ENCODE peak calls at places on chromosomes 1 and 21, in four cellular contexts. R is endodermal cell, Y is colonic mucosa, K is heart right ventricle. W is an unnamed sample.
A peak's percentile ranks its signal among the peaks of the same experiment; 100 is the strongest.

GRCh38 chr1:51729824-51730284 is 113.0 kb downstream of the OSBPL9 start:
- DNase-seq in R (no peak), Y (no peak), K (no peak), W (no peak)

GRCh38 chr1:151871284-151872030 is 17.9 kb upstream of the THEM5 start:
- DNase-seq in R (no peak), Y (no peak), K (no peak), W (no peak)

GRCh38 chr1:36594041-36594440 is 111.3 kb upstream of the CSF3R start:
- DNase-seq in R (no peak), Y (no peak), K (no peak), W (no peak)

GRCh38 chr21:39182484-39183271 is 573 bp downstream of the PSMG1 start:
- DNase-seq in R (no peak), Y (peak; percentile 45), K (peak; percentile 23), W (no peak)

GRCh38 chr21:34632498-34632897 is 17.6 kb upstream of the RCAN1 start:
- DNase-seq in R (no peak), Y (no peak), K (no peak), W (no peak)

GRCh38 chr21:34075099-34075425 is 1.7 kb downstream of the MRPS6 start:
- DNase-seq in R (no peak), Y (no peak), K (no peak), W (no peak)

GRCh38 chr1:69976896-69977295 is 228.5 kb downstream of the LRRC40 start:
- DNase-seq in R (no peak), Y (no peak), K (peak; percentile 7), W (no peak)

GRCh38 chr1:14476170-14476955 is 122.1 kb upstream of the KAZN start:
- DNase-seq in R (no peak), Y (no peak), K (no peak), W (no peak)

GRCh38 chr1:206709772-206710456 is 25.2 kb downstream of the MAPKAPK2 start:
- DNase-seq in R (no peak), Y (no peak), K (no peak), W (no peak)

GRCh38 chr1:222821239-222821638 is 6.4 kb downstream of the DISP1 start:
- DNase-seq in R (no peak), Y (no peak), K (no peak), W (no peak)

GRCh38 chr1:45478129-45478802 is 12.7 kb downstream of the TESK2 start:
- DNase-seq in R (no peak), Y (no peak), K (no peak), W (no peak)

GRCh38 chr1:202632241-202632640 is 78.0 kb downstream of the SYT2 start:
- DNase-seq in R (no peak), Y (no peak), K (no peak), W (no peak)

GRCh38 chr21:45590246-45590725 is 48.0 kb upstream of the SLC19A1 start:
- DNase-seq in R (peak; percentile 91), Y (peak; percentile 71), K (peak; percentile 51), W (peak; percentile 99)

GRCh38 chr1:108703939-108704338 is 8.8 kb upstream of the FNDC7 start:
- DNase-seq in R (no peak), Y (no peak), K (no peak), W (no peak)

GRCh38 chr1:173779946-173780345 is 44.5 kb upstream of the DARS2 start:
- DNase-seq in R (no peak), Y (no peak), K (no peak), W (no peak)

GRCh38 chr1:29712275-29712633 is 475.9 kb downstream of the PTPRU start:
- DNase-seq in R (no peak), Y (no peak), K (no peak), W (no peak)

GRCh38 chr1:223670458-223671159 is 5.1 kb upstream of the CAPN8 start:
- DNase-seq in R (peak; percentile 85), Y (peak; percentile 57), K (no peak), W (peak; percentile 84)

GRCh38 chr1:241323510-241323909 is 33.5 kb downstream of the RGS7 start:
- DNase-seq in R (peak; percentile 91), Y (peak; percentile 30), K (no peak), W (peak; percentile 52)

GRCh38 chr1:154594811-154595210 is 13.2 kb downstream of the ADAR start:
- DNase-seq in R (no peak), Y (no peak), K (no peak), W (no peak)

GRCh38 chr1:210260087-210260486 is 27.5 kb downstream of the SERTAD4 start:
- DNase-seq in R (no peak), Y (no peak), K (no peak), W (no peak)

GRCh38 chr1:199290186-199290585 is 651.3 kb downstream of the PTPRC start:
- DNase-seq in R (no peak), Y (no peak), K (no peak), W (no peak)

GRCh38 chr1:176643536-176643935 is 180.6 kb downstream of the PAPPA2 start:
- DNase-seq in R (no peak), Y (no peak), K (no peak), W (no peak)

GRCh38 chr1:205772607-205773032 is 2.7 kb downstream of the RAB29 start:
- DNase-seq in R (no peak), Y (no peak), K (no peak), W (no peak)

GRCh38 chr1:171344473-171344820 is 30.5 kb downstream of the FMO4 start:
- DNase-seq in R (no peak), Y (no peak), K (no peak), W (no peak)

GRCh38 chr1:231311696-231312095 is 26.0 kb downstream of the EXOC8 start:
- DNase-seq in R (peak; percentile 10), Y (no peak), K (no peak), W (no peak)

GRCh38 chr21:17045214-17045835 is 467.5 kb upstream of the CXADR start:
- DNase-seq in R (no peak), Y (no peak), K (no peak), W (peak; percentile 24)

GRCh38 chr1:9340864-9341263 is 48.2 kb downstream of the SPSB1 start:
- DNase-seq in R (no peak), Y (no peak), K (no peak), W (no peak)

GRCh38 chr1:81679972-81680371 is 120.8 kb upstream of the ADGRL2 start:
- DNase-seq in R (peak; percentile 44), Y (no peak), K (no peak), W (no peak)

GRCh38 chr1:211548321-211549091 is 30.5 kb downstream of the SLC30A1 start:
- DNase-seq in R (peak; percentile 84), Y (peak; percentile 41), K (no peak), W (no peak)

GRCh38 chr1:84433253-84434080 is 35.2 kb downstream of the DNASE2B start:
- DNase-seq in R (peak; percentile 77), Y (peak; percentile 81), K (peak; percentile 53), W (peak; percentile 46)

GRCh38 chr1:5637171-5637570 is 355.1 kb downstream of the NPHP4 start:
- DNase-seq in R (peak; percentile 68), Y (peak; percentile 46), K (no peak), W (no peak)

GRCh38 chr1:215517441-215517891 is 49.6 kb upstream of the KCTD3 start:
- DNase-seq in R (peak; percentile 73), Y (no peak), K (no peak), W (peak; percentile 2)

GRCh38 chr1:115302390-115302961 is 35.6 kb downstream of the NGF start:
- DNase-seq in R (peak; percentile 51), Y (no peak), K (no peak), W (no peak)

GRCh38 chr1:226987623-226988336 is 47.7 kb downstream of the COQ8A start:
- DNase-seq in R (no peak), Y (peak; percentile 25), K (no peak), W (peak; percentile 35)

GRCh38 chr1:224175615-224176014 is 7.4 kb upstream of the DEGS1 start:
- DNase-seq in R (peak; percentile 84), Y (no peak), K (peak; percentile 21), W (peak; percentile 77)

GRCh38 chr1:205774277-205775014 is 836 bp downstream of the RAB29 start:
- DNase-seq in R (peak; percentile 84), Y (peak; percentile 23), K (no peak), W (peak; percentile 79)

GRCh38 chr1:32933742-32934322 is 30.8 kb downstream of the RNF19B start:
- DNase-seq in R (peak; percentile 51), Y (peak; percentile 92), K (peak; percentile 38), W (peak; percentile 35)

GRCh38 chr1:71593523-71593922 is 512.7 kb upstream of the ZRANB2 start:
- DNase-seq in R (no peak), Y (no peak), K (no peak), W (no peak)

DNA sequence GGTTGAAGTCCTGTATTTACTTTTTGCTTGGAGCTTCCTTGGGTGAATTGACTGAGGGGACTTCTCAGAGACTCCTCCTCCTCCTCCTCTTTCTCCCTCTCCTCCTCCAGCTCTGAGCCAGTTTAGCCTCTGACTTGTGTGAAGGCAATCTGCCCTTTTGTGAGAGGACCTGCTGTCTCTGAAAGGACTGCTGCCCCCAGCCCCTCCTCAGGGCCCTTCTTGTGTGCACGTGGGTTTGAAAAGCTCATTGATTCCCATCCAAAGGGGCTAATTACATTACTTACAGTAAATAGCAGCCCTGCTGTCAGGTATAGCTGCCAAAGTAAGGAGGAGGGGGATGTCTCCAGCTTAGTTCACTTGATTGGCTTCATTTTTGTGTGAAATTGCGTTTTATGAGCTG is 2.0 kb upstream of the LHX9 start:
- DNase-seq in R (peak; percentile 60), Y (no peak), K (no peak), W (peak; percentile 29)
- H3K27me3 ChIP-seq in R (peaks cover 100% of the 10 kb centered on the region), Y (peaks cover 100% of the 10 kb centered on the region), K (peaks cover 62% of the 10 kb centered on the region), W (peaks cover 100% of the 10 kb centered on the region)

GRCh38 chr21:36704958-36705678 is 6.2 kb downstream of the SIM2 start:
- DNase-seq in R (peak; percentile 67), Y (no peak), K (no peak), W (peak; percentile 83)
- H3K4me3 ChIP-seq in R (no peak overlapping the region), Y (no peak overlapping the region), K (peak overlapping the region; percentile 26), W (peak overlapping the region; percentile 14)

GRCh38 chr1:208747979-208748378 is 503.8 kb upstream of the PLXNA2 start:
- DNase-seq in R (no peak), Y (no peak), K (no peak), W (no peak)

GRCh38 chr1:208748766-208749165 is 504.6 kb upstream of the PLXNA2 start:
- DNase-seq in R (no peak), Y (no peak), K (no peak), W (no peak)
- H3K27me3 ChIP-seq in R (no peaks in the 10 kb centered on the region), Y (no peaks in the 10 kb centered on the region), K (no peaks in the 10 kb centered on the region), W (no peaks in the 10 kb centered on the region)

DNA sequence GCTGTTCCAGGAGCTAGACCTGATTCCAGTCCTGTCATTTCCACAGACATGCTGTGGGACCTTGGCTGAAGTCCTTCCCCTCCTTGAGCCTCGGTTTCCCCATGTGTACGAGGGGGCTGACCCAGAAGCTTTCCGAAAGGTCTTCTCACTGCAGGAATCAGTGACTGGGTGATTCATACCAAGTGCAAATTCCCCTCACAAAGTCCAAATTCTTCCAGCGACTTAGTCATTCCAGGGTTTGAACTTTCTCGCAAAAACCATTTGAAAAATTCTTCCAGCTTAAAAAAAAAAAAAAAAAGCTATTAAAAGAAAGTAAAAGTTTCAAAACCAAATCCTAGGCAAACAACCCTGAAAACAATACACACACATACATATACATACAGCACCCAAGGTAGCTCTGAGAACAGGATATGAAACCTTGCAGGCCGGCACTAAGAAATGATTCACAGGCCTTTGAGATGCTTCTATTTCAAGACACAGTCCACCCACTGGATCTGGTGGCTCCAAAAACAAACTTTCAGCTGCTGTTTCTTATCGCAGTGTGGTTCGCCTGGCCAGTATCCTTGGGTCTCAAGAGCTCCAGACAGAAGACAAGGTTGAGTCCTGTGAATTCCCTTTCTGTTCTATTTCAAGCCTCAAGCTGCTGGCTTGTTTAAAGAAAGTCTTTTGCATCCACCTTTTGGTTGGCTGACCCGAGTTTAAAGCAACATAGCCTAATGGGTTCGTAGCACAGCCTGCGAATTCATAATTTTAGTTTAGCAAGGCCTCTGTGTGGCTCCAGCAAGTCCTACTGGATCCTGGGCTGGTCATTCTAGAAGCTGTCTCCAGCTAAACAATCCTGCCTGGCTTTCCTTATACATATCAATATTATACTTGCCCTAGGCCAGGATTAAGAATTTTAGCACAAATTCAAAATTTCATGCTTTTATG is 18.0 kb upstream of the ID3 start:
- DNase-seq in R (no peak), Y (no peak), K (peak; percentile 72), W (no peak)
- H3K4me3 ChIP-seq in R (no peak overlapping the region), Y (no peak overlapping the region), K (peak overlapping the region; percentile 32), W (no peak overlapping the region)